ENCODE peak calls at places on chromosomes 16 and 17, in four cellular contexts. R, Y, Z and U are unnamed samples.

GRCh38 chr16:11057696-11058345 is 113.5 kb downstream of the CLEC16A start:
- DNase-seq in R (no peak), Y (no peak), Z (no peak), U (no peak)

GRCh38 chr16:88992351-88993005 is 15.5 kb upstream of the CBFA2T3 start:
- DNase-seq in R (no peak), Y (no peak), Z (no peak), U (no peak)

GRCh38 chr17:78609198-78609597 is 32.0 kb upstream of the DNAH17 start:
- DNase-seq in R (no peak), Y (no peak), Z (no peak), U (no peak)

GRCh38 chr16:50523710-50524109 is 24.5 kb upstream of the NKD1 start:
- DNase-seq in R (no peak), Y (no peak), Z (no peak), U (peak; percentile 34)

GRCh38 chr17:12070561-12070960 is 49.9 kb downstream of the MAP2K4 start:
- DNase-seq in R (peak; percentile 45), Y (peak; percentile 89), Z (no peak), U (no peak)

GRCh38 chr17:33262724-33263123 is 30.4 kb downstream of the ASIC2 start:
- DNase-seq in R (no peak), Y (no peak), Z (no peak), U (no peak)

GRCh38 chr17:45411348-45412105 is 21.1 kb downstream of the ARHGAP27 start:
- DNase-seq in R (no peak), Y (no peak), Z (no peak), U (no peak)

GRCh38 chr17:1764274-1764673 is 2.4 kb downstream of the SERPINF1 start:
- DNase-seq in R (peak; percentile 76), Y (peak; percentile 79), Z (peak; percentile 74), U (peak; percentile 88)

GRCh38 chr16:79767597-79768280 is 167.2 kb upstream of the MAF start:
- DNase-seq in R (no peak), Y (peak; percentile 36), Z (no peak), U (no peak)

GRCh38 chr17:68353121-68353521 is 61.8 kb downstream of the ARSG start:
- DNase-seq in R (no peak), Y (no peak), Z (peak; percentile 33), U (no peak)

DNA sequence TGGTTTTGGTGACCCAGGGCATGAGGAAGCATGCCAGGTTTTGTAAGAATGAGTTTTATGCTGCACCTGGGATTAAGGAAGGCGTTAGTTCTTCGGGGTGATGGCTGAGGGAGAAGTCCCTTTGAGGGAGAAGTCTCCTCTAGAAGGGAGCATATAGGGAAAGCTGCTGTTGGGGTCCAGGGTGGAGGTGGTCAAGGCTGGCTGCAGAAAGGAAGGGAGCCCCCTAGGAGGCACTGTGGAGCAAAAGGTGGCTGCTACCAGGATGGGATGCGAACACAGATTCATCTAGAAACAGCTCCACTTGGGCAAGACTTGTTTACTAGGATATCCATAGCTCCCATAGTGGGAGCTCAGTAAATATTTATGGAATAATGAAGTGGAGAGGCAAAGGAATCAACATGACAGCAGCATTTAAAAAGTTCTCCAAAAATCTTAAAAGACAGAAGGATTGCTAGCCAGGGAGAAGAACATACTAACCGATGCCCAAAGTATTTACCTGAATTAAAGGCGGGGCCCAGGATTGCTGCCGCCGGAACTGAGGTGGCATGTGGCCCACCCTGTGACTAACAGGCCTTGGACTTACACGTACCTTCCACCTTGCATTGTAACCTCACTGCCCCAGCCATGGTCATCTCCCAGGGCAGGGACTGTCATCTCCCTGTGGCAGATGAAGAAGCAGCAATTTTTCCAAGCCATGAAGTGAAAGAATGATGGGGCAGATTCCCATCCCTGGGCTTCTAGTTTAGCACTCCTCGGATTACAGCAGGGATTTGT is 7.1 kb upstream of the LPCAT2 start:
- DNase-seq in R (no peak), Y (no peak), Z (peak; percentile 34), U (no peak)
- TF ChIP-seq CTCF in R (peak; percentile 45), Y (peak; percentile 45), Z (peak; percentile 42), U (peak; percentile 36)

GRCh38 chr17:82647593-82648164 is 565 bp downstream of the WDR45B start:
- DNase-seq in R (no peak), Y (no peak), Z (peak; percentile 32), U (no peak)
- TF ChIP-seq CTCF in R (peak; percentile 11), Y (peak; percentile 30), Z (no peak), U (no peak)

DNA sequence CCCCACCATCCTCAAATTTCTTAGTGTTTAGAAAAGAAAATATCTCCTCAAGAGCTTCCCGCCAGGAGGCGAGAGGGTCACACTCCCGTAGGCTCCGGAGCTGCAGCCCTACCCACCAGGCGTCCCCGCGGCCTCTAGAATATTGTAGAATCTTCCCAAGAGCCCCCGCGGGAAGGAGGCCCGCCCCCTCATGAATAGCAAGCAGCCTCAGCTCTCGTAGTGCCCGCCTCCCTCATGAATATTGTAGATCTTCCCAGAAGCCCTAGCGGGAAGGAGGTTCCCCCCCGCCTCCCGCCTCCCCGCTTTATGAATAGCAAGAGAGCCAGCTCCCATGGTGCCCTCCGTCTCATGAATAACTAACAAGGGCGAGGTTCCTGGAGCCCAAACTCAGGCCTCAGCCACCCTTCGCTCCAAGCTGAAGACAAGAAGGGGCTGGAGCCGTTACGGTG is at the start of gene FBXO47:
- DNase-seq in R (peak; percentile 28), Y (peak; percentile 92), Z (no peak), U (no peak)
- TF ChIP-seq CTCF in R (no peak), Y (no peak), Z (no peak), U (no peak)

GRCh38 chr17:29577778-29578211 is 9.3 kb downstream of the TP53I13 start:
- DNase-seq in R (no peak), Y (no peak), Z (no peak), U (no peak)

GRCh38 chr17:29577009-29577777 is 8.7 kb downstream of the TP53I13 start:
- DNase-seq in R (no peak), Y (no peak), Z (no peak), U (no peak)

GRCh38 chr17:29576214-29577008 is 7.9 kb downstream of the TP53I13 start:
- DNase-seq in R (no peak), Y (no peak), Z (no peak), U (no peak)

GRCh38 chr17:29579866-29580771 is 9.3 kb downstream of the GIT1 start:
- DNase-seq in R (peak; percentile 27), Y (peak; percentile 77), Z (peak; percentile 89), U (peak; percentile 94)

DNA sequence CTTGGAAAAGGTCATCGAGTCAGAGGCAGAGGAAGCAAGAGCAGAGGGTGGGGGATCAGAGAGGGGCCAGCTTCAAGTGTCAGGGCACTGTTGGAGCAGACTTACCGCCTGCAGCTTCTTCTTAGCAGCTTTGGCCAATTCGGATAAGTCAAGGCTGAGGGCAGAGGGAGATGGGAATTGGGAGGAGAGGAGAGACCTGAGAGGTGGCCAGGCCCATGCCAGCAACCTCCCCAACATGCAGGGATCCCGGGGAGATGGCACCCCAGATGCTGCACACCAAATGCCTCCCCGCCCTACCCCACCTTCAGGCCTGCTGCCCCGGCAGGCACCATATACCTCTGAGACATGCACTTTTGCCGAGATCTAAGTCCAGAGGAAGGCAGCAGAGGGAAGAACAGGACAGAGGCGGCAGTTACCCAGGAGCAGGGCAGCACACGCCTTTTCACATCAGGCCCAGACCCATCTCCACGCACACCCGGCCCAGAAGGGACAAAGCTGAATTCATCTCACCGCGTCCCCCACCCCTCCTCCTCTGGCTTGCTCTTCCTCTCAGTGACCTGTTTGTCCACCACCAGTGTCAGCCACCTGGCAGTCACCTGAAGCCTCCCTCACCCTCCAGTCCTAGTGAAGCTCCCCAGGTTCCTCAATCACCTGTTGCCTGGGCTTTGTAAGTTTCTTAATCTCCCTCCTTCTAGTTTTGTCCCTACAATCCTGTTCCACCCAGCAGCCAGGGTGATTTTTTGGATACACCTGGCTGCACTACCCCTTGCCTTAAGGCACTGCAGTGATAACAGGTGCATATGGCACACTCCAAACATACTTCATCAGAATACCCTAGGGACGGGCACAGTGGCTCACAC is 10.4 kb downstream of the TP53I13 start:
- DNase-seq in R (no peak), Y (no peak), Z (no peak), U (no peak)
- TF ChIP-seq CTCF in R (no peak), Y (no peak), Z (no peak), U (no peak)

DNA sequence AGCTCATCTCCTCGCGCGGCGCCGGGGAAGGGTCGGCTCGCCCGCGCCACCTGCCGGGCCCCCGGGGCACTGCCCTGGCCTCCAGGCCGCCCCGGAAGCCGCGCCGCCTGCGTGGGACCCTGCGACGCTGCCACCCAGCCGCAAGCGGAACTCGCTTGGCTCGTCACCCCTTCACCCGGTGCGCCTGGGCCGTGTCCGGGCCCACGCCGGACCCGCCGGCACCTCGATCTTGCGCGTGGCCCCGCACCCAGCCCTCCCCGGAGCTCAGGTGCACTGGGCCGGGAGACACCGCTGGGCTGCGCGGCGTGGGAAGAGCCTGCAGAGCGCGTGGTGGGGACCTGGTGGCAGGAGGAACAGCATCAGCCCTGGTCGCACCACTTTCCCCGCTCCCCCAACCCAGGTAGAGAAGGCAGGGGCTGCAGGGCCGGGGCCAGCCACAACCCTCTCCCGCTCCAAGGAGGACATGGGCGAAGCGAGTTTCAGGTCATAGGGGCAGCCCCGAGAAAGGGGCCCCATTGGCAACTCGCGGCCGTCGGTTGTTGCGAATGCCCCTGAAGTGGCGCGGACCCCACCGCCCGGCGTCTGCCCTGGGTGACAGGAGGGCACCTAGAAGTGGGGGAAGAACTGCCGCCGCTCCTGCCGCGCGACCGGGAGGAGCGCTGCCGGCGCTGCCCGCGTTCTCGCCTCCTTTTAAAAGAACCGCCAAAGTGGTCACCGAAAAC is 363 bp upstream of the MIF4GD start:
- DNase-seq in R (no peak), Y (peak; percentile 49), Z (peak; percentile 87), U (peak; percentile 94)
- TF ChIP-seq CTCF in R (peak; percentile 35), Y (peak; percentile 43), Z (peak; percentile 27), U (peak; percentile 80)

GRCh38 chr17:42334667-42335066 is 46.4 kb downstream of the STAT5A start:
- DNase-seq in R (no peak), Y (no peak), Z (no peak), U (no peak)
- TF ChIP-seq CTCF in R (no peak), Y (no peak), Z (no peak), U (peak; percentile 53)

GRCh38 chr17:3447625-3448024 is 14.0 kb upstream of the OR1E2 start:
- DNase-seq in R (no peak), Y (no peak), Z (peak; percentile 60), U (no peak)
- TF ChIP-seq CTCF in R (no peak), Y (no peak), Z (peak; percentile 40), U (no peak)

GRCh38 chr17:74734256-74734655 is 2.8 kb upstream of the RAB37 start:
- DNase-seq in R (no peak), Y (no peak), Z (no peak), U (no peak)

GRCh38 chr17:74739227-74739831 is 2.3 kb downstream of the RAB37 start:
- DNase-seq in R (no peak), Y (no peak), Z (peak; percentile 64), U (no peak)

GRCh38 chr17:74738051-74738996 is 1.3 kb downstream of the RAB37 start:
- DNase-seq in R (no peak), Y (no peak), Z (peak; percentile 97), U (no peak)

GRCh38 chr17:74736423-74737298 is at the start of gene RAB37:
- DNase-seq in R (no peak), Y (no peak), Z (peak; percentile 95), U (no peak)

DNA sequence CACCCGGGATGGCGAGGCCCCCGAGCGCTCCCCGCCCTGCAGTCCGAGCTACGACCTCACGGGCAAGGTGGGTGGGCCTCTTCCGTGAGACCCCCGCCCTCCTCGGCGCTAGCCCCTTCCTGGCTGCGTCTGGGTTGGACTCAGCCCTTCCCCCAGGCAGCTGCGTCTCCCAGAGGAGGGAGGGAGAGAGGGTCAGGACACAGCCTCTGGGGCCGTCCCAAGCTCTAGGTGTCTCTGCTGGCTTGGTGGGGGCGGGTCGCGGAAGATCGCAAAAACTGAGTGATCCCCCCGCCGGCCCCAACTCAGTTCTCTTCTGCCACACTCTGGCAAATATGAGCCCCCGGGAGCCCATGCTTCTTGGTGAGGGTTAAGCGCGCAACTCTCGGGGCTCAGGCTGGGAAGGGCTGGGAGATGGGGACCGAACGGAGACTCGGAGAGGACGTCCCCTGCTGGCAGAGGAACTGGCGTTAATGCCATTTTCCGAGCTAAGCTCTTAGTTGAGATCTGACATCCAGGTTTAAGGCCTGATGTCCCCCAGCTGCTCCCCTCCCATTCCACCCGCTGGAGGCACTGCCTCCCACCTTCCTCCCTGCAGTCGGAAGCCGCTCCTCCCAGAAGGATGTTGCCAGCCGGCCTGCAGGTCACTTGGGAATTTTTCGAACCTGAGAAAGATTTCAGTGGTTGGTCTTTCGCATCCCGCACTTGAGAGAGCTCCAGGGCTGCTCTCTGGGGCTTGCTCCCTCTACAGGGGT is 419 bp downstream of the RAB37 start:
- DNase-seq in R (no peak), Y (no peak), Z (peak; percentile 83), U (no peak)
- TF ChIP-seq CTCF in R (peak; percentile 38), Y (peak; percentile 35), Z (peak; percentile 45), U (peak; percentile 49)